ENCODE peak calls at places on chromosomes 13 and 19, in four cellular contexts. H is D341Med, A is IMR-90, I is hippocampal formation. X is an unnamed sample.
A peak's percentile ranks its signal among the peaks of the same experiment; 100 is the strongest.

GRCh38 chr19:1122972-1123363 is 19.2 kb downstream of the GPX4 start:
- DNase-seq in A (peak; percentile 56), I (no peak), H (peak; percentile 64), X (peak; percentile 70)

GRCh38 chr19:32201211-32201610 is 144.2 kb upstream of the ZNF507 start:
- DNase-seq in H (no peak), A (no peak), I (no peak), X (no peak)

GRCh38 chr19:39643591-39643990 is 12.1 kb upstream of the LGALS16 start:
- DNase-seq in H (no peak), I (no peak), A (no peak), X (no peak)

GRCh38 chr19:52942371-52943133 is 19.3 kb upstream of the ZNF888 start:
- DNase-seq in A (peak; percentile 75), H (peak; percentile 85), I (peak; percentile 18), X (peak; percentile 86)

GRCh38 chr19:44903602-44904425 is 1.8 kb upstream of the APOE start:
- DNase-seq in I (no peak), A (peak; percentile 49), H (peak; percentile 88), X (peak; percentile 67)

GRCh38 chr13:26515721-26516120 is 41.8 kb upstream of the WASF3 start:
- DNase-seq in I (no peak), H (no peak), A (no peak), X (no peak)

GRCh38 chr19:48149430-48149829 is 20.7 kb downstream of the LIG1 start:
- DNase-seq in A (no peak), H (no peak), I (no peak), X (no peak)

GRCh38 chr19:31976775-31977536 is 368.5 kb upstream of the ZNF507 start:
- DNase-seq in A (no peak), H (no peak), I (no peak), X (no peak)

GRCh38 chr13:82245860-82246259 is 1636.4 kb downstream of the SLITRK1 start:
- DNase-seq in A (no peak), I (no peak), H (no peak), X (no peak)

GRCh38 chr13:34349091-34349722 is 531.3 kb downstream of the RFC3 start:
- DNase-seq in H (no peak), A (peak; percentile 89), I (no peak), X (no peak)

GRCh38 chr19:48342841-48343540 is 17.6 kb downstream of the EMP3 start:
- DNase-seq in I (no peak), H (no peak), A (peak; percentile 38), X (no peak)

GRCh38 chr19:29084266-29084665 is 128.7 kb downstream of the UQCRFS1 start:
- DNase-seq in A (no peak), I (no peak), H (no peak), X (peak; percentile 35)

GRCh38 chr19:45304141-45304926 is 18.3 kb downstream of the CKM start:
- DNase-seq in A (no peak), I (no peak), H (no peak), X (no peak)

GRCh38 chr13:51477653-51478324 is 25.0 kb upstream of the INTS6 start:
- DNase-seq in H (no peak), A (no peak), I (no peak), X (no peak)

GRCh38 chr13:98214707-98215106 is 37.6 kb upstream of the RNF113B start:
- DNase-seq in I (no peak), H (no peak), A (no peak), X (no peak)